ENCODE peak calls at places on chromosome 7, in seven cellular contexts. One of them, this sample, is unnamed.

GRCh38 chr7:74587435-74588126 is 69.9 kb upstream of the GTF2I start:
- DNase-seq in uterus: peak
- DNase-seq in A549: peak
- DNase-seq in GM12865: peak
- DNase-seq in fibroblast of the aortic adventitia: peak
- DNase-seq in Peyer's patch: peak
- DNase-seq in pancreas: peak
- DNase-seq in this sample: peak

GRCh38 chr7:128919241-128919640 is 8.7 kb upstream of the KCP start:
- DNase-seq in uterus: no peak
- DNase-seq in GM12865: no peak
- DNase-seq in A549: no peak
- DNase-seq in pancreas: no peak
- DNase-seq in Peyer's patch: no peak
- DNase-seq in fibroblast of the aortic adventitia: no peak
- DNase-seq in this sample: no peak

GRCh38 chr7:8068892-8069686 is 100.5 kb downstream of the GLCCI1 start:
- DNase-seq in uterus: no peak
- DNase-seq in GM12865: no peak
- DNase-seq in Peyer's patch: no peak
- DNase-seq in fibroblast of the aortic adventitia: no peak
- DNase-seq in pancreas: no peak
- DNase-seq in A549: no peak
- DNase-seq in this sample: no peak

GRCh38 chr7:47039089-47039648 is 542.7 kb downstream of the TNS3 start:
- DNase-seq in GM12865: no peak
- DNase-seq in Peyer's patch: no peak
- DNase-seq in A549: no peak
- DNase-seq in uterus: no peak
- DNase-seq in pancreas: no peak
- DNase-seq in fibroblast of the aortic adventitia: no peak
- DNase-seq in this sample: no peak

GRCh38 chr7:92835851-92836488 is 403 bp downstream of the CDK6 start:
- DNase-seq in A549: peak
- DNase-seq in fibroblast of the aortic adventitia: peak
- DNase-seq in uterus: peak
- DNase-seq in pancreas: peak
- DNase-seq in Peyer's patch: peak
- DNase-seq in GM12865: peak
- DNase-seq in this sample: peak

GRCh38 chr7:116231543-116232401 is 21.4 kb downstream of the TES start:
- DNase-seq in pancreas: no peak
- DNase-seq in uterus: no peak
- DNase-seq in Peyer's patch: no peak
- DNase-seq in fibroblast of the aortic adventitia: peak
- DNase-seq in GM12865: no peak
- DNase-seq in A549: no peak
- DNase-seq in this sample: peak

GRCh38 chr7:127034171-127034806 is 218.5 kb downstream of the GRM8 start:
- DNase-seq in uterus: no peak
- DNase-seq in A549: no peak
- DNase-seq in Peyer's patch: no peak
- DNase-seq in pancreas: no peak
- DNase-seq in fibroblast of the aortic adventitia: no peak
- DNase-seq in GM12865: no peak
- DNase-seq in this sample: no peak

GRCh38 chr7:147775564-147775963 is 815.0 kb upstream of the C7orf33 start:
- DNase-seq in fibroblast of the aortic adventitia: no peak
- DNase-seq in GM12865: no peak
- DNase-seq in Peyer's patch: no peak
- DNase-seq in A549: no peak
- DNase-seq in pancreas: no peak
- DNase-seq in uterus: no peak
- DNase-seq in this sample: peak

GRCh38 chr7:30658471-30659074 is 23.7 kb downstream of the CRHR2 start:
- DNase-seq in GM12865: no peak
- DNase-seq in uterus: no peak
- DNase-seq in pancreas: no peak
- DNase-seq in Peyer's patch: no peak
- DNase-seq in A549: no peak
- DNase-seq in fibroblast of the aortic adventitia: no peak
- DNase-seq in this sample: no peak

GRCh38 chr7:100719523-100720319 is 547 bp upstream of the EPO start:
- DNase-seq in GM12865: no peak
- DNase-seq in fibroblast of the aortic adventitia: peak
- DNase-seq in uterus: no peak
- DNase-seq in pancreas: no peak
- DNase-seq in Peyer's patch: no peak
- DNase-seq in A549: no peak
- DNase-seq in this sample: peak

GRCh38 chr7:85750454-85750949 is 563.6 kb upstream of the SEMA3D start:
- DNase-seq in pancreas: peak
- DNase-seq in Peyer's patch: no peak
- DNase-seq in uterus: no peak
- DNase-seq in GM12865: peak
- DNase-seq in A549: no peak
- DNase-seq in fibroblast of the aortic adventitia: peak
- DNase-seq in this sample: peak

GRCh38 chr7:30566596-30566995 is 28.1 kb upstream of the GARS1 start:
- DNase-seq in GM12865: no peak
- DNase-seq in A549: no peak
- DNase-seq in fibroblast of the aortic adventitia: no peak
- DNase-seq in pancreas: no peak
- DNase-seq in uterus: no peak
- DNase-seq in Peyer's patch: no peak
- DNase-seq in this sample: no peak

DNA sequence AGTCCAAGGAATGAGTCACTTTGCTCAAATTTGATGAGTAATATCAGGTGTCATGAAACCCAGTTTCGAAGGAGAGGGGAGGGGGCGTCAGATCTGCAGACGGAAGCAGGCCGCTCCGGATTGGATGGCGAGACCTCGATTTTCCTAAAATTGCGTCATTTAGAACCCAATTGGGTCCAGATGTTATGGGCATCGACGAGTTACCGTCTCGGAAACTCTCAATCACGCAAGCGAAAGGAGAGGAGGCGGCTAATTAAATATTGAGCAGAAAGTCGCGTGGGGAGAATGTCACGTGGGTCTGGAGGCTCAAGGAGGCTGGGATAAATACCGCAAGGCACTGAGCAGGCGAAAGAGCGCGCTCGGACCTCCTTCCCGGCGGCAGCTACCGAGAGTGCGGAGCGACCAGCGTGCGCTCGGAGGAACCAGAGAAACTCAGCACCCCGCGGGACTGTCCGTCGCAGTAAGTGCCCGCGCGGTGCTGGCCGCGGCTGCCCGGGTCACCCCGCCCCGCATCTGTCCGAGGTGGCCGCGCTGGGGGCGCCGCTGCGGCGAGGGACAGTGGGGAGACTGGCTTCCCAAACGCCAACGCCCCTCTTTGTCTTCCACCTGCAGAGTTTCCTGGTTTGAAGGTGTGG is at the start of gene TAC1:
- DNase-seq in pancreas: no peak
- DNase-seq in A549: no peak
- DNase-seq in Peyer's patch: no peak
- DNase-seq in GM12865: no peak
- DNase-seq in uterus: peak
- DNase-seq in fibroblast of the aortic adventitia: peak
- DNase-seq in this sample: peak
- H3K4me3 ChIP-seq in pancreas: no peak
- H3K4me3 ChIP-seq in A549: peak
- H3K4me3 ChIP-seq in Peyer's patch: no peak
- H3K4me3 ChIP-seq in GM12865: no peak
- H3K4me3 ChIP-seq in uterus: no peak
- H3K4me3 ChIP-seq in fibroblast of the aortic adventitia: peak
- H3K4me3 ChIP-seq in this sample: peak

GRCh38 chr7:124171068-124171467 is 138.2 kb upstream of the TMEM229A start:
- DNase-seq in pancreas: no peak
- DNase-seq in uterus: no peak
- DNase-seq in Peyer's patch: no peak
- DNase-seq in fibroblast of the aortic adventitia: no peak
- DNase-seq in A549: no peak
- DNase-seq in GM12865: peak
- DNase-seq in this sample: peak
- TF ChIP-seq CTCF in pancreas: no peak
- TF ChIP-seq CTCF in uterus: no peak
- TF ChIP-seq CTCF in Peyer's patch: no peak
- TF ChIP-seq CTCF in fibroblast of the aortic adventitia: peak
- TF ChIP-seq CTCF in A549: no peak
- TF ChIP-seq CTCF in GM12865: peak
- TF ChIP-seq CTCF in this sample: peak

GRCh38 chr7:36306722-36307121 is 82.9 kb upstream of the ANLN start:
- DNase-seq in pancreas: no peak
- DNase-seq in fibroblast of the aortic adventitia: no peak
- DNase-seq in Peyer's patch: no peak
- DNase-seq in uterus: no peak
- DNase-seq in GM12865: no peak
- DNase-seq in A549: no peak
- DNase-seq in this sample: no peak

GRCh38 chr7:36305648-36306047 is 84.0 kb upstream of the ANLN start:
- DNase-seq in A549: no peak
- DNase-seq in fibroblast of the aortic adventitia: peak
- DNase-seq in uterus: no peak
- DNase-seq in GM12865: no peak
- DNase-seq in pancreas: no peak
- DNase-seq in Peyer's patch: no peak
- DNase-seq in this sample: no peak

GRCh38 chr7:36303202-36304098 is 86.2 kb upstream of the ANLN start:
- DNase-seq in uterus: peak
- DNase-seq in fibroblast of the aortic adventitia: peak
- DNase-seq in Peyer's patch: peak
- DNase-seq in A549: peak
- DNase-seq in pancreas: peak
- DNase-seq in GM12865: no peak
- DNase-seq in this sample: peak

GRCh38 chr7:36304099-36304425 is 85.6 kb upstream of the ANLN start:
- DNase-seq in fibroblast of the aortic adventitia: no peak
- DNase-seq in GM12865: no peak
- DNase-seq in uterus: no peak
- DNase-seq in pancreas: no peak
- DNase-seq in Peyer's patch: no peak
- DNase-seq in A549: no peak
- DNase-seq in this sample: no peak

GRCh38 chr7:36305226-36305625 is 84.4 kb upstream of the ANLN start:
- DNase-seq in GM12865: no peak
- DNase-seq in A549: no peak
- DNase-seq in pancreas: no peak
- DNase-seq in fibroblast of the aortic adventitia: no peak
- DNase-seq in Peyer's patch: no peak
- DNase-seq in uterus: no peak
- DNase-seq in this sample: no peak
- H3K4me3 ChIP-seq in GM12865: no peak
- H3K4me3 ChIP-seq in A549: no peak
- H3K4me3 ChIP-seq in pancreas: no peak
- H3K4me3 ChIP-seq in fibroblast of the aortic adventitia: no peak
- H3K4me3 ChIP-seq in Peyer's patch: no peak
- H3K4me3 ChIP-seq in uterus: no peak
- H3K4me3 ChIP-seq in this sample: no peak

GRCh38 chr7:44636041-44636580 is 29.7 kb downstream of the OGDH start:
- DNase-seq in fibroblast of the aortic adventitia: no peak
- DNase-seq in pancreas: no peak
- DNase-seq in uterus: no peak
- DNase-seq in GM12865: no peak
- DNase-seq in A549: no peak
- DNase-seq in Peyer's patch: no peak
- DNase-seq in this sample: no peak
- TF ChIP-seq CTCF in fibroblast of the aortic adventitia: no peak
- TF ChIP-seq CTCF in pancreas: no peak
- TF ChIP-seq CTCF in uterus: no peak
- TF ChIP-seq CTCF in GM12865: no peak
- TF ChIP-seq CTCF in A549: no peak
- TF ChIP-seq CTCF in Peyer's patch: no peak
- TF ChIP-seq CTCF in this sample: no peak

GRCh38 chr7:76281706-76282343 is 20.6 kb upstream of the HSPB1 start:
- DNase-seq in Peyer's patch: no peak
- DNase-seq in fibroblast of the aortic adventitia: no peak
- DNase-seq in uterus: no peak
- DNase-seq in A549: no peak
- DNase-seq in pancreas: no peak
- DNase-seq in GM12865: no peak
- DNase-seq in this sample: no peak

GRCh38 chr7:76283254-76284159 is 19.0 kb upstream of the HSPB1 start:
- DNase-seq in Peyer's patch: no peak
- DNase-seq in uterus: no peak
- DNase-seq in A549: no peak
- DNase-seq in fibroblast of the aortic adventitia: no peak
- DNase-seq in GM12865: no peak
- DNase-seq in pancreas: no peak
- DNase-seq in this sample: no peak

GRCh38 chr7:76282344-76283253 is 19.9 kb upstream of the HSPB1 start:
- DNase-seq in fibroblast of the aortic adventitia: no peak
- DNase-seq in GM12865: no peak
- DNase-seq in A549: no peak
- DNase-seq in Peyer's patch: no peak
- DNase-seq in uterus: peak
- DNase-seq in pancreas: no peak
- DNase-seq in this sample: no peak

GRCh38 chr7:76280408-76280807 is 22.1 kb upstream of the HSPB1 start:
- DNase-seq in GM12865: no peak
- DNase-seq in fibroblast of the aortic adventitia: no peak
- DNase-seq in uterus: no peak
- DNase-seq in Peyer's patch: no peak
- DNase-seq in pancreas: no peak
- DNase-seq in A549: no peak
- DNase-seq in this sample: no peak

GRCh38 chr7:76281006-76281705 is 21.3 kb upstream of the HSPB1 start:
- DNase-seq in pancreas: no peak
- DNase-seq in GM12865: no peak
- DNase-seq in fibroblast of the aortic adventitia: no peak
- DNase-seq in A549: no peak
- DNase-seq in Peyer's patch: no peak
- DNase-seq in uterus: no peak
- DNase-seq in this sample: no peak
- H3K4me3 ChIP-seq in pancreas: no peak
- H3K4me3 ChIP-seq in GM12865: no peak
- H3K4me3 ChIP-seq in fibroblast of the aortic adventitia: peak
- H3K4me3 ChIP-seq in A549: peak
- H3K4me3 ChIP-seq in Peyer's patch: no peak
- H3K4me3 ChIP-seq in uterus: peak
- H3K4me3 ChIP-seq in this sample: peak

This sample was measured in AG10803.